ENCODE peak calls at places on chromosomes 13 and 19, in five cellular contexts. Q is GM23248; W is fibroblast of lung; E is CD4-positive, CD25-positive, alpha-beta regulatory T cell; A is stomach. I is an unnamed sample.

GRCh38 chr19:48487944-48488343 is 18.8 kb downstream of the CYTH2 start:
- DNase-seq in W (peak), E (no peak), Q (peak), A (peak), I (peak)

GRCh38 chr19:1531587-1531986 is 7.7 kb downstream of the PLK5 start:
- DNase-seq in W (no peak), E (no peak), Q (no peak), A (no peak), I (no peak)

GRCh38 chr19:46065486-46065885 is 24.7 kb upstream of the IGFL4 start:
- DNase-seq in Q (peak), E (no peak), A (no peak), W (peak), I (peak)

GRCh38 chr19:43780706-43781525 is at the start of gene KCNN4:
- DNase-seq in Q (peak), E (peak), A (peak), W (peak), I (peak)

GRCh38 chr19:18304496-18305312 is 18.2 kb downstream of the LSM4 start:
- DNase-seq in A (peak), Q (peak), W (peak), E (peak), I (peak)

GRCh38 chr19:19782783-19783182 is 38.8 kb downstream of the ZNF506 start:
- DNase-seq in Q (peak), W (no peak), E (no peak), A (no peak), I (no peak)

GRCh38 chr19:33394006-33394722 is 20.7 kb downstream of the CEBPG start:
- DNase-seq in Q (peak), W (peak), A (no peak), E (no peak), I (peak)

GRCh38 chr19:36489920-36490415 is 607 bp upstream of the ZNF566 start:
- DNase-seq in Q (peak), A (peak), E (peak), W (peak), I (peak)

GRCh38 chr19:45156231-45156630 is 4.6 kb downstream of the NKPD1 start:
- DNase-seq in Q (no peak), W (no peak), A (no peak), E (no peak), I (no peak)

GRCh38 chr13:97723655-97724054 is 229.8 kb upstream of the IPO5 start:
- DNase-seq in A (no peak), W (no peak), Q (no peak), E (no peak), I (no peak)

GRCh38 chr13:32314968-32315254 is 252 bp downstream of the ZAR1L start:
- DNase-seq in E (peak), Q (peak), A (peak), W (peak), I (peak)

GRCh38 chr13:26965976-26966375 is 205.4 kb upstream of the GPR12 start:
- DNase-seq in Q (peak), A (peak), W (peak), E (no peak), I (no peak)

GRCh38 chr19:20840371-20840770 is 64.3 kb downstream of the ZNF66 start:
- DNase-seq in W (no peak), A (no peak), E (no peak), Q (no peak), I (peak)

GRCh38 chr19:53190253-53190652 is 2.9 kb downstream of the ZNF665 start:
- DNase-seq in Q (no peak), E (no peak), W (no peak), A (no peak), I (no peak)

GRCh38 chr13:20772401-20773131 is 1.2 kb downstream of the EEF1AKMT1 start:
- DNase-seq in E (no peak), Q (peak), W (peak), A (no peak), I (no peak)

GRCh38 chr19:39341122-39341719 is 1.0 kb upstream of the SAMD4B start:
- DNase-seq in Q (peak), W (no peak), E (peak), A (peak), I (no peak)

GRCh38 chr13:49569993-49570689 is 15.2 kb downstream of the RCBTB1 start:
- DNase-seq in Q (peak), A (no peak), E (peak), W (no peak), I (peak)

GRCh38 chr13:62167650-62168172 is 752.1 kb upstream of the PCDH20 start:
- DNase-seq in A (no peak), E (no peak), Q (no peak), W (no peak), I (no peak)

GRCh38 chr19:18342090-18342632 is 1.8 kb downstream of the PGPEP1 start:
- DNase-seq in E (no peak), A (no peak), W (no peak), Q (no peak), I (no peak)

GRCh38 chr13:113981201-113981605 is 7.3 kb upstream of the C13orf46 start:
- DNase-seq in A (peak), Q (peak), E (no peak), W (no peak), I (peak)

GRCh38 chr13:50539791-50540530 is 303.5 kb downstream of the DLEU7 start:
- DNase-seq in W (peak), Q (no peak), E (no peak), A (no peak), I (no peak)

GRCh38 chr13:73880365-73880764 is 253.8 kb downstream of the KLF12 start:
- DNase-seq in A (no peak), E (no peak), W (peak), Q (no peak), I (peak)

GRCh38 chr19:45187421-45188100 is 9.0 kb downstream of the BLOC1S3 start:
- DNase-seq in E (peak), A (no peak), Q (peak), W (no peak), I (peak)

GRCh38 chr19:29623726-29624488 is 17.8 kb downstream of the POP4 start:
- DNase-seq in A (no peak), Q (no peak), W (no peak), E (peak), I (no peak)

GRCh38 chr13:26602783-26603182 is 45.3 kb downstream of the WASF3 start:
- DNase-seq in Q (no peak), A (no peak), E (no peak), W (no peak), I (no peak)

GRCh38 chr13:107650081-107650701 is 565.1 kb downstream of the LIG4 start:
- DNase-seq in Q (peak), E (peak), W (peak), A (peak), I (peak)

GRCh38 chr13:110950356-110950755 is 35.5 kb upstream of the ANKRD10 start:
- DNase-seq in W (no peak), E (no peak), A (no peak), Q (no peak), I (no peak)

GRCh38 chr13:25232937-25233515 is 54.3 kb downstream of the MTMR6 start:
- DNase-seq in W (peak), E (peak), Q (peak), A (no peak), I (peak)

GRCh38 chr19:5563008-5563431 is 4.7 kb downstream of the TINCR start:
- DNase-seq in W (no peak), A (no peak), Q (no peak), E (no peak), I (no peak)

GRCh38 chr13:112143753-112144615 is 77.0 kb downstream of the SOX1 start:
- DNase-seq in W (no peak), A (peak), E (no peak), Q (no peak), I (no peak)

GRCh38 chr13:34847751-34848150 is 94.3 kb upstream of the NBEA start:
- DNase-seq in A (no peak), E (no peak), W (no peak), Q (no peak), I (peak)

GRCh38 chr13:44050450-44051063 is 170.9 kb downstream of the LACC1 start:
- DNase-seq in W (peak), E (peak), Q (peak), A (no peak), I (peak)
- H3K4me3 ChIP-seq in W (no peak), E (no peak), Q (no peak), A (no peak), I (no peak)

GRCh38 chr19:11324079-11324661 is 15.3 kb downstream of the RAB3D start:
- DNase-seq in Q (peak), W (peak), E (peak), A (peak), I (peak)

GRCh38 chr19:11322269-11323024 is 17.0 kb downstream of the RAB3D start:
- DNase-seq in A (no peak), Q (no peak), W (no peak), E (no peak), I (no peak)

GRCh38 chr19:11324748-11325389 is 14.6 kb downstream of the RAB3D start:
- DNase-seq in W (no peak), E (no peak), Q (no peak), A (no peak), I (peak)

GRCh38 chr19:11325544-11325943 is 13.9 kb downstream of the RAB3D start:
- DNase-seq in E (no peak), Q (no peak), W (no peak), A (no peak), I (no peak)

GRCh38 chr19:11323601-11324078 is 15.8 kb downstream of the RAB3D start:
- DNase-seq in W (no peak), A (no peak), E (no peak), Q (no peak), I (no peak)
- H3K4me3 ChIP-seq in W (no peak), A (no peak), E (no peak), Q (peak), I (no peak)

DNA sequence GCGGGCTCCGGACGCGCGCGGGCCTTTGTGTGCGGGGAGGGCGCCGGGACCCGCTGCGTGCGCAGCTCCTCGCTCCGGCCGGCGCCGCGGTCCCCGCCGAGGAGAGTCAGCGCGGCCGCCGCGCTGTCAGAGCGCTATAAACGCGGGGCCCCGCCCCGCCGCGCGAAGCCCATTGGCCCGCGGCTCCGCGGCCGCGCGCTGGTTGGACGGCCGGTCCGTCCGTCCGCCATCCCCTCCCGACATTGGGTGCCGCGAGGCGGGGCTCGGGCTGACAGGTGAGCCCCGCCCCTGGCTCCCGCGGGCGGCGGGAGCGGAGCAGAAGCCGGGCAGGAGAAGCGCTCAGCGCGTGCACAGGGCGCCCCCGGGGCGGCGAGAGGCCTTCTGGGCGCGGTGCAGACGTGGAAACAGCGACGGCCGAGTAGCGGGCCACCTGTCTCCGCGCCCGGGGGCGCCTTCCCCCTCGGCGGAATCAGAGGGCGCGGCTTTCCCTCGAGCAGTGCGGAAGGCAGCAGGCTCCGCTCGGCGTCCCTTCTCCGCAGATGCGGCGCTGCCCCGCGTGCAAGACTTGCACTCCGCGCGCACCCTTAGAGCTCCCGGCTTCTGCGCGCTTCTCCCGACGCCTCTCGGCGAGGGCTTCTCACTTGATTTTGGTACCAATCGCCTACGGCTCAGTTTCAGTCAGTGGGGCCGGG is at the start of gene EFNB2:
- DNase-seq in A (peak), E (peak), Q (peak), W (peak), I (peak)
- H3K4me3 ChIP-seq in A (peak), E (peak), Q (peak), W (peak), I (peak)

GRCh38 chr19:16444273-16444597 is 27.5 kb downstream of the EPS15L1 start:
- DNase-seq in W (no peak), Q (no peak), A (no peak), E (no peak), I (no peak)

GRCh38 chr19:16445238-16446107 is 26.3 kb downstream of the EPS15L1 start:
- DNase-seq in A (no peak), Q (peak), E (no peak), W (peak), I (peak)

GRCh38 chr19:16447015-16447384 is 24.8 kb downstream of the EPS15L1 start:
- DNase-seq in Q (peak), W (peak), E (no peak), A (peak), I (peak)

GRCh38 chr19:16449330-16449961 is 22.3 kb downstream of the EPS15L1 start:
- DNase-seq in A (no peak), Q (peak), E (peak), W (peak), I (no peak)

GRCh38 chr19:16446108-16447014 is 25.4 kb downstream of the EPS15L1 start:
- DNase-seq in Q (no peak), E (no peak), W (no peak), A (no peak), I (no peak)
- H3K4me3 ChIP-seq in Q (no peak), E (no peak), W (peak), A (no peak), I (no peak)

DNA sequence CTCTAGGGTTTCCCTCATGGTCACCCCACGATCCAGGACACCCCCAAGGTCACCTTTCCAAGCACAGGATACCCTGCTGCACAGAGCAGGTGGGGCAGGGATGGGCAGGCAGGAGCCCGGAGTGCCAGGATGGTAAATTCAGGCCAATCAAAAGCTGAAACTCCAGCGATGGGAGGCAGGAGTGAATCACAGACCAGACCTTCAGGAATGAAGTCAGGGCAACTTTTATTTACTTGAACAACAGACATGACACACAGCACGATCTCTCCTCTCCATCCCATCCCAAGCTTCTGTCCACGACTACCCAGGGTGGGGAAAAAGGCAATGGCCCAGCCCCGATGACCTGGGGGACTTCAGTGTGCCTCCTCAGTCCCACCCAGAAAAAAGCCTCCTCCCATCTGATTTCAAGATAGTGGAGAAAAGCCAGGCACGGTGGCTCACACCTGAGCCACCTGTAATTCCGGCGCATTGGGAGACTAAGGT is 39.1 kb downstream of the ZSWIM4 start:
- DNase-seq in E (no peak), Q (peak), W (no peak), A (no peak), I (peak)
- H3K4me3 ChIP-seq in E (peak), Q (no peak), W (no peak), A (peak), I (no peak)

GRCh38 chr13:44865722-44866484 is 123.4 kb downstream of the NUFIP1 start:
- DNase-seq in E (no peak), A (no peak), W (no peak), Q (no peak), I (no peak)
- H3K4me3 ChIP-seq in E (no peak), A (no peak), W (no peak), Q (no peak), I (no peak)

GRCh38 chr13:99977912-99978780 is 3.4 kb upstream of the ZIC2 start:
- DNase-seq in W (no peak), Q (no peak), A (no peak), E (no peak), I (no peak)
- H3K4me3 ChIP-seq in W (no peak), Q (no peak), A (no peak), E (no peak), I (no peak)

GRCh38 chr19:38252385-38252784 is 3.8 kb downstream of the PPP1R14A start:
- DNase-seq in E (no peak), W (no peak), Q (no peak), A (no peak), I (no peak)
- H3K4me3 ChIP-seq in E (no peak), W (no peak), Q (no peak), A (peak), I (no peak)

I was measured in epithelial cell of esophagus.